ENCODE peak calls at places on chromosome 19, in five cellular contexts. One of them, this sample, is unnamed.
A peak's percentile ranks its signal among the peaks of the same experiment; 100 is the strongest.

GRCh38 chr19:53864308-53864836 is 3.3 kb upstream of the MYADM start:
- DNase-seq in caudate nucleus: peak; percentile 21
- DNase-seq in ovary: no peak
- DNase-seq in COR-L47: no peak
- DNase-seq in C1 segment of cervical spinal cord: peak; percentile 19
- DNase-seq in this sample: peak; percentile 35

GRCh38 chr19:50909240-50910070 is 1.7 kb downstream of the KLK4 start:
- DNase-seq in caudate nucleus: peak; percentile 8
- DNase-seq in ovary: no peak
- DNase-seq in COR-L47: no peak
- DNase-seq in C1 segment of cervical spinal cord: no peak
- DNase-seq in this sample: no peak

GRCh38 chr19:3513198-3514140 is 7.4 kb downstream of the FZR1 start:
- DNase-seq in caudate nucleus: no peak
- DNase-seq in ovary: no peak
- DNase-seq in COR-L47: no peak
- DNase-seq in C1 segment of cervical spinal cord: no peak
- DNase-seq in this sample: no peak

GRCh38 chr19:11125994-11126685 is 29.4 kb downstream of the SPC24 start:
- DNase-seq in caudate nucleus: peak; percentile 14
- DNase-seq in ovary: peak; percentile 86
- DNase-seq in COR-L47: peak; percentile 60
- DNase-seq in C1 segment of cervical spinal cord: no peak
- DNase-seq in this sample: peak; percentile 95

GRCh38 chr19:3443840-3444694 is 36.3 kb downstream of the SMIM24 start:
- DNase-seq in caudate nucleus: no peak
- DNase-seq in ovary: no peak
- DNase-seq in COR-L47: peak; percentile 6
- DNase-seq in C1 segment of cervical spinal cord: no peak
- DNase-seq in this sample: peak; percentile 95

GRCh38 chr19:55362174-55362989 is 678 bp downstream of the GARIN5B start:
- DNase-seq in caudate nucleus: no peak
- DNase-seq in ovary: no peak
- DNase-seq in COR-L47: no peak
- DNase-seq in C1 segment of cervical spinal cord: no peak
- DNase-seq in this sample: no peak

GRCh38 chr19:46435009-46435408 is 6.3 kb upstream of the PNMA8C start:
- DNase-seq in caudate nucleus: peak; percentile 22
- DNase-seq in ovary: no peak
- DNase-seq in COR-L47: no peak
- DNase-seq in C1 segment of cervical spinal cord: peak; percentile 22
- DNase-seq in this sample: peak; percentile 80

GRCh38 chr19:11405846-11406643 is 13.1 kb downstream of the RGL3 start:
- DNase-seq in caudate nucleus: no peak
- DNase-seq in ovary: peak; percentile 47
- DNase-seq in COR-L47: no peak
- DNase-seq in C1 segment of cervical spinal cord: no peak
- DNase-seq in this sample: no peak

GRCh38 chr19:45403781-45404556 is 900 bp downstream of the PPP1R13L start:
- DNase-seq in caudate nucleus: no peak
- DNase-seq in ovary: peak; percentile 63
- DNase-seq in COR-L47: peak; percentile 20
- DNase-seq in C1 segment of cervical spinal cord: no peak
- DNase-seq in this sample: no peak